ENCODE peak calls at places on chromosomes 3 and 15, in ten cellular contexts. L is MG63; Z is mammary epithelial cell; S is fibroblast of the aortic adventitia; V is aorta; X is uterus; F is PC-3; Q is CD8-positive, alpha-beta T cell; I is brain microvascular endothelial cell; T is psoas muscle. K is an unnamed sample.

GRCh38 chr3:144590854-144591253 is 619.2 kb downstream of the DIPK2A start:
- DNase-seq in L (no peak), Z (no peak), S (peak), V (no peak), X (no peak), F (peak), Q (no peak), I (peak), T (no peak), K (peak)

GRCh38 chr15:55685292-55685691 is 57.7 kb downstream of the PRTG start:
- DNase-seq in L (no peak), Z (peak), S (peak), V (no peak), X (no peak), F (no peak), Q (no peak), I (no peak), T (no peak), K (no peak)

GRCh38 chr3:14405120-14405885 is 2.9 kb downstream of the SLC6A6 start:
- DNase-seq in L (no peak), Z (no peak), S (peak), V (no peak), X (peak), F (no peak), Q (no peak), I (no peak), T (no peak), K (no peak)

GRCh38 chr3:86788371-86788770 is 202.6 kb downstream of the VGLL3 start:
- DNase-seq in L (no peak), Z (no peak), S (no peak), V (no peak), X (no peak), F (no peak), Q (no peak), I (peak), T (no peak), K (peak)

GRCh38 chr15:65903296-65904073 is 34.2 kb downstream of the RAB11A start:
- DNase-seq in L (no peak), Z (no peak), S (peak), V (no peak), X (no peak), F (peak), Q (no peak), I (peak), T (no peak), K (no peak)

GRCh38 chr3:109977903-109978302 is 640.6 kb upstream of the DPPA4 start:
- DNase-seq in L (no peak), Z (no peak), S (no peak), V (no peak), X (no peak), F (no peak), Q (no peak), I (no peak), T (no peak), K (no peak)

GRCh38 chr3:46884929-46885328 is 7.4 kb downstream of the PTH1R start:
- DNase-seq in L (no peak), Z (no peak), S (no peak), V (no peak), X (no peak), F (no peak), Q (no peak), I (no peak), T (no peak), K (no peak)

GRCh38 chr15:78570710-78571109 is 5.4 kb downstream of the CHRNA5 start:
- DNase-seq in L (no peak), Z (no peak), S (no peak), V (no peak), X (no peak), F (no peak), Q (no peak), I (no peak), T (no peak), K (no peak)

GRCh38 chr15:29093065-29093435 is 176.6 kb downstream of the NSMCE3 start:
- DNase-seq in L (no peak), Z (no peak), S (no peak), V (no peak), X (no peak), F (no peak), Q (no peak), I (no peak), T (no peak), K (no peak)

GRCh38 chr3:106688463-106688862 is 688.8 kb upstream of the CCDC54 start:
- DNase-seq in L (peak), Z (peak), S (peak), V (no peak), X (no peak), F (peak), Q (no peak), I (peak), T (no peak), K (peak)

GRCh38 chr15:65083262-65083701 is 6.7 kb downstream of the KBTBD13 start:
- DNase-seq in L (no peak), Z (no peak), S (peak), V (no peak), X (peak), F (no peak), Q (no peak), I (no peak), T (no peak), K (no peak)

GRCh38 chr3:50971487-50971924 is 296.8 kb downstream of the DOCK3 start:
- DNase-seq in L (no peak), Z (peak), S (peak), V (no peak), X (no peak), F (peak), Q (peak), I (peak), T (no peak), K (peak)

GRCh38 chr15:92811514-92811913 is 88.6 kb upstream of the CHD2 start:
- DNase-seq in L (no peak), Z (peak), S (no peak), V (no peak), X (peak), F (peak), Q (no peak), I (no peak), T (no peak), K (no peak)
- H3K4me3 ChIP-seq in L (peak), Z (peak), S (peak), V (peak), X (no peak), F (peak), Q (no peak), I (no peak), T (peak), K (no peak)

GRCh38 chr15:77192451-77192850 is 121.5 kb upstream of the TSPAN3 start:
- DNase-seq in L (no peak), Z (no peak), S (no peak), V (no peak), X (no peak), F (no peak), Q (no peak), I (no peak), T (no peak), K (no peak)

GRCh38 chr15:77185242-77185785 is 114.4 kb upstream of the TSPAN3 start:
- DNase-seq in L (no peak), Z (no peak), S (peak), V (no peak), X (no peak), F (no peak), Q (no peak), I (no peak), T (no peak), K (no peak)

GRCh38 chr15:77191230-77191834 is 120.4 kb upstream of the TSPAN3 start:
- DNase-seq in L (no peak), Z (no peak), S (no peak), V (no peak), X (no peak), F (no peak), Q (no peak), I (no peak), T (no peak), K (no peak)

GRCh38 chr15:77186518-77187095 is 115.7 kb upstream of the TSPAN3 start:
- DNase-seq in L (no peak), Z (no peak), S (peak), V (no peak), X (no peak), F (peak), Q (no peak), I (no peak), T (no peak), K (no peak)

DNA sequence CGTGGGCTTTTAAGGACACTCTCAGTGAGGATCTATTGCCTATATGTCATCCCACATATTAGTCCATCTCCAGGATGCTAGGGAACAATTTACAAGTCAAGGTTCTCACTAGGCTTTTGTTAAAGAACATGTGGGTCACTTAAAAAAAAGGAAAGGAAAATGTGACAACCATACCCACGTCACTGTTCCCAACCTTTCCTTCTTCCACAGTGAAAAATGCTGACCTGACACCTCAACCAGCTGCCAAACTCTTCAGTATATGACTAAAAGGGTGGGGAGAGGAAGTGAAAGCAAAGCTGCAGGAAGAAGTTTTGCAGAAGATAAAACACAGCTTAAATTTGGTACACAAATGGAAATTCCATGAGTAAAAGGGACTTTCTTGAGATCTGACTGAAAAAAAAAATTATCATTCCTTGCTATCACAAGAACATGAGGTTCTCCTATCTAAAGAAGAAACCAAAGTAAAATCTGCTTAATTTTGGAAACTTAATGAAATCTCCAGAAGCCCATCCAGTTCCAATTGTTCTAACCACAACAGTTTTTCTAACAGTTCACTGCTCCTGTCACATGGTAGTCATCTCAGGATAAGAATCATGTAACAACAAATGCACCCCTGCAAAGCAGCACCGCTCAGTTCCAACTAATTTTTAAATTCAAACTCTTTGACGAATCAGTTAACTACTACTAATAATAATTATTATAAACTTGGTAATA is 117.0 kb upstream of the TSPAN3 start:
- DNase-seq in L (no peak), Z (peak), S (peak), V (peak), X (peak), F (peak), Q (no peak), I (peak), T (peak), K (no peak)
- H3K4me3 ChIP-seq in L (no peak), Z (no peak), S (no peak), V (no peak), X (no peak), F (no peak), Q (no peak), I (no peak), T (no peak), K (no peak)

DNA sequence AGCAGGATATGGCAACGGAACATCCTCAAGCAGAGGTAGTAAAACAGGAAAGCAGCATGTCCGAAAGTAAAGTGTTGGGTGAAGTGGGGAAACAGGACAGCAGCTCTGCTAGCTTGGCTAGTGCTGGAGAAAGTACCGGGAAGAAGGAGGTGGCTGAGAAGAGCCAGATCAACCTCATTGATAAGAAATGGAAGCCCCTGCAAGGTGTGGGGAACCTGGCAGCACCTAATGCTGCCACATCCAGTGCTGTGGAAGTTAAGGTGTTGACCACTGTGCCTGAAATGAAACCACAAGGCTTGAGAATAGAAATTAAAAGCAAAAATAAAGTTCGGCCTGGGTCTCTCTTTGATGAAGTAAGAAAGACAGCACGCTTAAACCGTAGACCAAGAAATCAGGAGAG is 14.3 kb upstream of the ZBTB47 start:
- DNase-seq in L (no peak), Z (no peak), S (no peak), V (no peak), X (no peak), F (no peak), Q (no peak), I (no peak), T (no peak), K (no peak)
- H3K4me3 ChIP-seq in L (no peak), Z (no peak), S (no peak), V (no peak), X (no peak), F (no peak), Q (no peak), I (no peak), T (no peak), K (no peak)

GRCh38 chr3:32780071-32780734 is 37.6 kb upstream of the TRIM71 start:
- DNase-seq in L (no peak), Z (no peak), S (no peak), V (no peak), X (no peak), F (no peak), Q (no peak), I (no peak), T (no peak), K (no peak)
- H3K4me3 ChIP-seq in L (no peak), Z (no peak), S (no peak), V (no peak), X (peak), F (peak), Q (peak), I (peak), T (peak), K (no peak)

DNA sequence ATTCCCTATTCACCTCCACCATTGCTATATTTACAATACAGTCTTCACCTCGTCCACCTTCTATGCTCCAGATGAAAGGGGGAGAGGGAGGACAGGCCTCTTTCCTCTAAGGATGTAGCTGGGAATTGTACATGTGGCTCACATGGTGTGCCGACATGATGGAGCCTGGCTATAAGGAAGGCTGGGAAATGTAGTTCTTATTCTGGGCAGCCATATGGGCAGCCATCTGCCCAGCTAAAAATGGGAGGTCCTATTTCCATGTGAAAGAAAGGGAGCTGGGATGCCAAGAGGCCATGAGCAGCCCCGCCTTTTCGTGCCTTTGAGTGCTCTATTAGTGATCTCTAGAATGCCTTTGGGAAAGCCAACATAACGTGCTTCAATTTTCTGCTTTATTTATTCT is 27.1 kb upstream of the MGLL start:
- DNase-seq in L (no peak), Z (no peak), S (no peak), V (no peak), X (no peak), F (no peak), Q (no peak), I (no peak), T (no peak), K (no peak)
- H3K4me3 ChIP-seq in L (no peak), Z (no peak), S (no peak), V (no peak), X (no peak), F (no peak), Q (no peak), I (no peak), T (no peak), K (no peak)

GRCh38 chr15:57476533-57476975 is 100.2 kb downstream of the CGNL1 start:
- DNase-seq in L (peak), Z (peak), S (peak), V (no peak), X (no peak), F (no peak), Q (no peak), I (peak), T (no peak), K (no peak)

GRCh38 chr15:57477736-57478522 is 101.6 kb downstream of the CGNL1 start:
- DNase-seq in L (no peak), Z (no peak), S (no peak), V (no peak), X (no peak), F (no peak), Q (no peak), I (no peak), T (no peak), K (no peak)

GRCh38 chr15:57485869-57486268 is 105.8 kb upstream of the MYZAP start:
- DNase-seq in L (peak), Z (peak), S (peak), V (peak), X (no peak), F (peak), Q (no peak), I (peak), T (peak), K (peak)

GRCh38 chr15:57479005-57479404 is 102.7 kb downstream of the CGNL1 start:
- DNase-seq in L (no peak), Z (no peak), S (no peak), V (no peak), X (no peak), F (no peak), Q (no peak), I (no peak), T (no peak), K (no peak)

DNA sequence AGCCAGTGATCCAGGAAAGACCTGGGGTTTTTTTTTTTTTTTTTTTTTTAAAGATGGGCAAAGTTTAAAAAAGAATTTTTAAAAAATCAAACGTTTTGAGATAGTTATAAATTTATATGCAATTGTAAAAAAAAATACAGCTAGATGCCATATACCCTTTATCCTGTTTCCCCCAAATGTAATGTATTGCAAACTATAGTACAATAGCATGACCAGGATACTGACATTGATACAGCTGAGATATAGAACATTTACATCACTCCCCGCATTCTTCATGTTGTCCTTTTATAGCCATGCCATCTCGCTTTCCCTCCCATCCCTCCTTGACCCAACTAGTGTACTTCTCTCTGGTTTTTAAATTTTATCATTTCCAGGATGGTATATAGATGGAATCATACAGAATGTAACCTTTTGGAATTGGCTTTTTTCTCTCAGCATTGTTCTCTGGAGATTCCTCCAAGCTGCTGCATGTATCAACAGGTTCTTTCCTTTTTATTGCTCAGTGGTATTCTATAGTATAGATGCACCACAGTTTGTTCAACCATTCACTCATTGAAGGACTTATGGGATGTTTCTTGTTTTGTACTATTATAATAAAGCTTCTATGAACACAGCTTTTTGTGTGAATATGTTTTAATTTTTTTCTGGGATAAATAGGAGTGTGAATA is 104.9 kb downstream of the CGNL1 start:
- DNase-seq in L (no peak), Z (peak), S (no peak), V (no peak), X (no peak), F (no peak), Q (no peak), I (no peak), T (no peak), K (no peak)
- H3K4me3 ChIP-seq in L (no peak), Z (no peak), S (no peak), V (no peak), X (no peak), F (no peak), Q (no peak), I (no peak), T (no peak), K (no peak)

DNA sequence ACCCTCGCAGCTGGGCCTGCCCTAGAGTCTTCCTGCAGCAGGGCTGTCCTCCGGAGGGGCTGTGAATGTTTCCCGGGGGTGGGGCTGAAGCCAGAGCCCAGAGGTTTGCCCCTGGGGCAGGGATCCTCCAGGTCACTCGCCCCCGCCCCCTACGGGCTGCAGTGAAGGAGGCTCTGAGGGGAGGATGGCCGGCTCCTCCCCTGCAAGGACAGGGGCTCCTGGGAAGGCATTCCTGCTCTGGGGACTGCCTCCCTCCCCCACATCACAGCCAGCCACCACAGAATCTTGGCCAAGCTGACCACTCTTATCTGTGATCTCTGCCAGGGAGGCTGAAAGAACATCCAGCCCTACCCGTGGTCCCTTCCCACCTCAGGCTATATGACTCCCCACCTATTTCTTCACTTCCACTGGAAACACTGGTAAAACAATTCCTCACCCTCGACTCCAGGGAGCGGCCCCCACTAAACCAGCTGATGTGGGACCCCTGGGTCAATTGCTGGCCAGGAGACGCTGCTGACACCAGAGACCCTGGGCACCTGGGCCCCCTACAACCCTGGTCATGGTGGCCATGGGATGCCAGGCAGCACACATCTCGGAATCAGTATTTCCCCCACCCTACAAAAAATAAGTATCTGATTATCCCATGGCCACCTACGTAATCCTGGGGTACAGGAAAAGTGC is 66.0 kb downstream of the HMCES start:
- DNase-seq in L (no peak), Z (no peak), S (no peak), V (peak), X (no peak), F (no peak), Q (no peak), I (no peak), T (no peak), K (no peak)
- H3K4me3 ChIP-seq in L (no peak), Z (no peak), S (no peak), V (no peak), X (no peak), F (no peak), Q (no peak), I (no peak), T (peak), K (no peak)

GRCh38 chr3:25631989-25632388 is 32.7 kb downstream of the TOP2B start:
- DNase-seq in L (no peak), Z (no peak), S (no peak), V (no peak), X (no peak), F (no peak), Q (no peak), I (no peak), T (no peak), K (no peak)
- H3K4me3 ChIP-seq in L (no peak), Z (no peak), S (no peak), V (no peak), X (no peak), F (no peak), Q (no peak), I (no peak), T (no peak), K (no peak)

GRCh38 chr3:182796310-182796709 is 3.0 kb downstream of the ATP11B start:
- DNase-seq in L (no peak), Z (no peak), S (no peak), V (no peak), X (no peak), F (no peak), Q (no peak), I (no peak), T (no peak), K (no peak)
- H3K4me3 ChIP-seq in L (no peak), Z (no peak), S (no peak), V (no peak), X (no peak), F (no peak), Q (no peak), I (no peak), T (peak), K (no peak)

K was measured in skeletal muscle cell.